ENCODE peak calls at places on chromosomes 16 and 17, in four cellular contexts. J is mucosa of descending colon, W is HCT116, Q is body of pancreas. H is an unnamed sample.
A peak's percentile ranks its signal among the peaks of the same experiment; 100 is the strongest.

GRCh38 chr17:20012137-20012536 is 3.0 kb downstream of the SPECC1 start:
- DNase-seq in J (no peak), W (no peak), Q (no peak), H (no peak)

GRCh38 chr17:73311781-73312641 is at the start of gene CDC42EP4:
- DNase-seq in J (peak; percentile 97), W (peak; percentile 89), Q (peak; percentile 97), H (peak; percentile 98)

GRCh38 chr17:55842405-55843158 is 91.7 kb downstream of the PCTP start:
- DNase-seq in J (no peak), W (no peak), Q (no peak), H (no peak)

GRCh38 chr16:10906914-10907756 is 30.1 kb downstream of the CIITA start:
- DNase-seq in J (no peak), W (no peak), Q (no peak), H (peak; percentile 84)

GRCh38 chr17:9236286-9237052 is 215.2 kb downstream of the NTN1 start:
- DNase-seq in J (peak; percentile 35), W (no peak), Q (no peak), H (no peak)

GRCh38 chr17:58153046-58153445 is 4.9 kb downstream of the OR4D1 start:
- DNase-seq in J (no peak), W (no peak), Q (no peak), H (no peak)

GRCh38 chr16:2205104-2205966 is at the start of gene MLST8:
- DNase-seq in J (peak; percentile 92), W (peak; percentile 78), Q (peak; percentile 86), H (peak; percentile 94)

GRCh38 chr17:7374353-7374752 is 6.5 kb upstream of the TNK1 start:
- DNase-seq in J (no peak), W (no peak), Q (no peak), H (no peak)

GRCh38 chr16:77437859-77438258 is 3.0 kb upstream of the ADAMTS18 start:
- DNase-seq in J (no peak), W (no peak), Q (no peak), H (no peak)

GRCh38 chr17:57966875-57967274 is 11.7 kb upstream of the CUEDC1 start:
- DNase-seq in J (no peak), W (no peak), Q (no peak), H (no peak)

GRCh38 chr17:51721711-51722110 is 436.8 kb downstream of the CA10 start:
- DNase-seq in J (no peak), W (no peak), Q (no peak), H (no peak)

GRCh38 chr16:5850632-5851175 is 753.1 kb upstream of the EEF2KMT start:
- DNase-seq in J (no peak), W (no peak), Q (no peak), H (no peak)

GRCh38 chr16:55323637-55324490 is at the start of gene IRX6:
- DNase-seq in J (peak; percentile 45), W (no peak), Q (no peak), H (peak; percentile 91)

GRCh38 chr17:68324114-68324513 is 32.8 kb downstream of the ARSG start:
- DNase-seq in J (no peak), W (no peak), Q (no peak), H (no peak)

GRCh38 chr17:74268052-74268451 is 6.0 kb upstream of the DNAI2 start:
- DNase-seq in J (no peak), W (no peak), Q (no peak), H (peak; percentile 81)

GRCh38 chr17:79732804-79733691 is 2.3 kb downstream of the ENPP7 start:
- DNase-seq in J (no peak), W (no peak), Q (no peak), H (no peak)

GRCh38 chr16:12480916-12481315 is 322.8 kb downstream of the CPPED1 start:
- DNase-seq in J (no peak), W (no peak), Q (no peak), H (peak; percentile 6)

GRCh38 chr17:19002805-19003542 is 1.6 kb downstream of the FAM83G start:
- DNase-seq in J (no peak), W (no peak), Q (no peak), H (no peak)

GRCh38 chr17:29567362-29568330 is 809 bp upstream of the ABHD15 start:
- DNase-seq in J (peak; percentile 90), W (peak; percentile 27), Q (peak; percentile 65), H (peak; percentile 90)

GRCh38 chr17:46736100-46736499 is 82.4 kb downstream of the WNT3 start:
- DNase-seq in J (no peak), W (no peak), Q (no peak), H (no peak)

GRCh38 chr17:28384281-28385036 is 13.0 kb downstream of the SARM1 start:
- DNase-seq in J (peak; percentile 89), W (no peak), Q (peak; percentile 90), H (peak; percentile 92)

GRCh38 chr17:28216032-28216431 is 103.0 kb upstream of the TMEM97 start:
- DNase-seq in J (no peak), W (no peak), Q (no peak), H (no peak)

GRCh38 chr16:66576306-66576705 is 3.0 kb upstream of the CMTM2 start:
- DNase-seq in J (no peak), W (no peak), Q (no peak), H (no peak)

GRCh38 chr17:45366691-45367090 is 49.9 kb upstream of the MAP3K14 start:
- DNase-seq in J (no peak), W (no peak), Q (no peak), H (peak; percentile 25)

GRCh38 chr17:40122466-40122943 is 734 bp downstream of the MSL1 start:
- DNase-seq in J (peak; percentile 75), W (no peak), Q (peak; percentile 62), H (peak; percentile 85)

GRCh38 chr17:33055171-33055611 is 63.5 kb downstream of the SPACA3 start:
- DNase-seq in J (no peak), W (no peak), Q (no peak), H (no peak)

GRCh38 chr17:83151442-83152220 is 72.2 kb downstream of the METRNL start:
- DNase-seq in J (no peak), W (no peak), Q (peak; percentile 6), H (no peak)

DNA sequence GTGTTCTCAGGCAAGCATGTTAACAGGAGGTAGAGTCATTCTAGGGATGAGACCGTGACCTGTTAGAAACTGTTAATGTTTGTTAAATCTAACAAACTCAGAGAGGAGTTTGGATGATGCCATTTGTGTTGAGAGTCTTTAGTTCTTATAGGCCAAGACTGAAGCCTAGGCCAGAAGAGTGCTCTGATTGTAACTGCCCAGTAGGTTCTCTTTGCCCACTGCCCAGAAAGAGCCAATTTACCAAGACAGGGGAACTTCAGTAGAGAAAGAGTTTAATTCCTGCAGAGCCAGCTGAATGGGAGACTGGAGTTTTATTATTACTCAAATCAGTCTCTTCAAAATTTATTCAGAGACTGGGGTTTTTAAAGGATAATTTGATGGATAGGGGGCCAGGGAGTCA is 42.5 kb downstream of the ARHGAP44 start:
- DNase-seq in J (no peak), W (no peak), Q (no peak), H (no peak)
- H3K9me3 ChIP-seq in J (peaks cover 13% of the 10 kb centered on the region), W (peaks cover 13% of the 10 kb centered on the region), Q (peaks cover 18% of the 10 kb centered on the region), H (no peaks in the 10 kb centered on the region)

DNA sequence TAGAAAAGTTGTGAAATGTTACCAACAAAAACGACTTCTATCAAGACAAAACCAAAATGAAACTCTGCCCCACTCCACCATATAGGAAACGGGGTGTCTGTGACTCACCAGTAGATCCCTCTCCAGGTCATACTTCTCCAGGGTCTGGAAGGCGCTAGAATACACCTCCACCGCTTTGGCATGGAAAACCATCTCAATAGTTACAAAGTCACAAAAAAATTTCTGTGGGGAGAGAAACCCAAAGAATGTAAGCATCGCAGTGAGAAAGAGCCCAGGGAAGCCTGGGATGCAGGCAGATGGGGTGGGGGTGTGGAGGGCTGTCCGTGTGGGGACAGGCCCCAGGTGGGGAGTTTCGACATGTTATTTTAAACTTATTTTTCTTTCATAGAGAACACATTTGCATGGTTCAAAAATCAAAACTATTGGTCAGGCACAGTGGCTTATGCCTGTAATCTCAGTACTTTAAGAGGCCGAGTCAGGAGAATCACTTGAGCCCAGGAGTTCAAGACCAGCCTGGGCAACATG is 10.1 kb downstream of the CIBAR2 start:
- DNase-seq in J (no peak), W (no peak), Q (no peak), H (no peak)
- H3K4me1 ChIP-seq in J (no peaks in the 10 kb centered on the region), W (no peaks in the 10 kb centered on the region), Q (no peaks in the 10 kb centered on the region), H (peaks cover 12% of the 10 kb centered on the region)

DNA sequence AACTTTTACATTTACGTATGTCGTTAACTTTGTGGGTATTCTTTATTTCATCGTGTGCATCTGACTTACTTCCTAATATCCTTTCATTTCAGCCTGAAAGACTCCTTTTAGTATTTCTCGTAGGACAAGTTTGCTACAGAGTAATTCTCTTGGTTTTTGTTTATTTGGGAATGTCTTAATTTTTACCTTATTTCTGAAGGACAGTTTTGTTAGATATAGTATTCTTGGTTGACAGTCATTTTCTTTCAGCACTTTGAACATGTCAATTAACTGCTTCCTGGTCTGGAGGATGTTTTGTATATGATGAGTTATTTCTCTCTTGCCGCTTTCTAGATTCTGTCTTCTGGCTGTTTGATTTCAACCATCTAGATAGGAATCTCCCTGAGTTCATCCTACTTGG is 109.2 kb upstream of the NACA2 start:
- DNase-seq in J (no peak), W (no peak), Q (no peak), H (no peak)
- H3K9me3 ChIP-seq in J (peaks cover 33% of the 10 kb centered on the region), W (peaks cover 7% of the 10 kb centered on the region), Q (peaks cover 18% of the 10 kb centered on the region), H (peaks cover 33% of the 10 kb centered on the region)

GRCh38 chr17:77400445-77400870 is 259.7 kb downstream of the SEC14L1 start:
- DNase-seq in J (no peak), W (no peak), Q (no peak), H (no peak)
- H3K4me1 ChIP-seq in J (peaks cover 4% of the 10 kb centered on the region), W (peaks cover 5% of the 10 kb centered on the region), Q (peaks cover 30% of the 10 kb centered on the region), H (peaks cover 37% of the 10 kb centered on the region)

DNA sequence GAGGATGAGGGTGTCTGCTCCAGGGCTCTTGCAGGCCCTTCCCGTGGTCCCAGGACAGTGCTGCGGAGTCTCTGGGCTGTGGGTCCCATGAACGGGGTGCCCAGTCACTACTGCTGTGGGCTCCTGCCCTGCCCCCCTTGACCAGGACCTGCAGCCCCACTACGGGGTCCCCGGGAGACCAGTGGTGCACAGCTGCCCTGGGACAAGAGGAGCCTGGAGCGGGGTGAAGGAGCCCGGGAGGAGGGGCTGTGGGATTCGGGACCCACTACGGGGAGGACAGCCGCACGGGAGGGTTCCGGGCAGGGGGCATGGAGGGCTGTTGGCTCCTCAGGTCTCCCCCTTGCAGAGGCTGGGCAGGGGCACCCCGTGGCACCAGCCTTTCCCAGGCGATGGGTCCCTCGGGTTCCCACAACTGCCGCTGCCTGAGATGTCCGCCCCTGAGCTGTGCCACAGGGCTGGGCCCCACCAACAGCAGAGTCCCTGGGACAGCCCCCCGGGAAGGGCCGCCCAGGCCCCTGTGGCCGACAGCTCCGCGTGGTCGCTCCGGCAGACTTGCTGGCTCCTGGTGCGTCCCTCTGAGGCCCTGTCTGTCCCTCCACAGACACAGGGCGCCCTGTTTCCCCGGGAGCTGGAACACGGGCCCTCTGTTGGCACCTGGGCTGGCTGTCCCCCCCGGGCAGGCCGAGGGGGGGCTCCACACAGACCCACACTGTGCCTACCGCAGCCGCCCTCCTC is 52.1 kb upstream of the GNG13 start:
- DNase-seq in J (no peak), W (no peak), Q (no peak), H (no peak)
- H3K9me3 ChIP-seq in J (peaks cover 5% of the 10 kb centered on the region), W (peaks cover 21% of the 10 kb centered on the region), Q (no peaks in the 10 kb centered on the region), H (no peaks in the 10 kb centered on the region)

GRCh38 chr17:75641343-75641742 is 8.1 kb downstream of the SMIM5 start:
- DNase-seq in J (no peak), W (no peak), Q (no peak), H (no peak)
- H3K4me1 ChIP-seq in J (peaks cover 32% of the 10 kb centered on the region), W (peaks cover 66% of the 10 kb centered on the region), Q (peaks cover 47% of the 10 kb centered on the region), H (peaks cover 16% of the 10 kb centered on the region)

H was measured in upper lobe of right lung.